ENCODE peak calls at places on chromosomes 12 and 14, in seven cellular contexts. A is activated effector memory CD4-positive, alpha-beta T cell treated with anti-CD3 and anti-CD28 coated beads, Interleukin-2, amount 50 U/mL, for 16 hours; E is NCI-H1105 treated with DMSO at 0.1 percent for 48 hours; J is cardiac fibroblast; C is NCI-H460; V is HEK293T; I is brain pericyte. T is an unnamed sample.
A peak's percentile ranks its signal among the peaks of the same experiment; 100 is the strongest.

GRCh38 chr12:121871501-121871900 is 12.8 kb upstream of the HPD start:
- DNase-seq in A (no peak), E (no peak), J (no peak), C (no peak), V (no peak), I (no peak), T (no peak)

GRCh38 chr12:27868165-27868564 is 88.1 kb upstream of the MANSC4 start:
- DNase-seq in A (no peak), E (no peak), J (peak; percentile 89), C (no peak), V (no peak), I (no peak), T (no peak)

GRCh38 chr12:9870311-9870866 is 1.2 kb upstream of the CLEC2B start:
- DNase-seq in A (no peak), E (no peak), J (peak; percentile 39), C (no peak), V (no peak), I (peak; percentile 8), T (no peak)

GRCh38 chr12:107356266-107356936 is 263.1 kb upstream of the CRY1 start:
- DNase-seq in A (no peak), E (no peak), J (peak; percentile 62), C (no peak), V (no peak), I (peak; percentile 47), T (no peak)

GRCh38 chr14:23570806-23571483 is 3.4 kb upstream of the AP1G2 start:
- DNase-seq in A (peak; percentile 56), E (no peak), J (no peak), C (no peak), V (no peak), I (no peak), T (no peak)

GRCh38 chr14:21543426-21544350 is 17.5 kb upstream of the SALL2 start:
- DNase-seq in A (no peak), E (no peak), J (no peak), C (no peak), V (no peak), I (no peak), T (no peak)

GRCh38 chr12:53225635-53226424 is 6.2 kb downstream of the RARG start:
- DNase-seq in A (no peak), E (no peak), J (no peak), C (no peak), V (no peak), I (no peak), T (no peak)

GRCh38 chr12:45299132-45299692 is 83.3 kb downstream of the ANO6 start:
- DNase-seq in A (no peak), E (peak; percentile 17), J (peak; percentile 79), C (no peak), V (no peak), I (no peak), T (no peak)

GRCh38 chr12:104816845-104817503 is 141.1 kb downstream of the SLC41A2 start:
- DNase-seq in A (no peak), E (no peak), J (no peak), C (no peak), V (no peak), I (no peak), T (no peak)

GRCh38 chr12:95829395-95829794 is 29.4 kb upstream of the SNRPF start:
- DNase-seq in A (no peak), E (no peak), J (peak; percentile 4), C (no peak), V (no peak), I (no peak), T (no peak)

GRCh38 chr12:63308701-63309100 is 157.7 kb upstream of the AVPR1A start:
- DNase-seq in A (no peak), E (no peak), J (no peak), C (no peak), V (no peak), I (peak; percentile 80), T (no peak)

GRCh38 chr14:68563256-68564131 is 229.4 kb downstream of the ZFP36L1 start:
- DNase-seq in A (no peak), E (no peak), J (peak; percentile 89), C (no peak), V (no peak), I (no peak), T (peak; percentile 62)

GRCh38 chr12:131043401-131043871 is 89.7 kb downstream of the ADGRD1 start:
- DNase-seq in A (no peak), E (no peak), J (no peak), C (no peak), V (no peak), I (no peak), T (no peak)

GRCh38 chr14:74978416-74978947 is 23.1 kb upstream of the PGF start:
- DNase-seq in A (peak; percentile 31), E (no peak), J (no peak), C (no peak), V (peak; percentile 26), I (no peak), T (no peak)

GRCh38 chr12:52191841-52192791 is at the start of gene KRT80:
- DNase-seq in A (no peak), E (peak; percentile 71), J (peak; percentile 99), C (peak; percentile 98), V (no peak), I (peak; percentile 89), T (peak; percentile 91)

GRCh38 chr12:84397279-84397678 is 515.3 kb downstream of the SLC6A15 start:
- DNase-seq in A (no peak), E (peak; percentile 23), J (peak; percentile 7), C (peak; percentile 12), V (no peak), I (no peak), T (no peak)

GRCh38 chr12:31325524-31325875 is 450 bp downstream of the SINHCAF start:
- DNase-seq in A (no peak), E (no peak), J (no peak), C (no peak), V (no peak), I (no peak), T (peak; percentile 43)

GRCh38 chr12:85963322-85963721 is 89.2 kb downstream of the NTS start:
- DNase-seq in A (no peak), E (peak; percentile 37), J (no peak), C (no peak), V (no peak), I (no peak), T (no peak)

GRCh38 chr12:12807970-12808702 is 5.0 kb upstream of the DDX47 start:
- DNase-seq in A (peak; percentile 80), E (no peak), J (peak; percentile 60), C (no peak), V (no peak), I (no peak), T (peak; percentile 65)

GRCh38 chr12:60066655-60067054 is 470.8 kb downstream of the SLC16A7 start:
- DNase-seq in A (no peak), E (no peak), J (no peak), C (no peak), V (no peak), I (no peak), T (no peak)

GRCh38 chr12:59500915-59501314 is 94.9 kb upstream of the SLC16A7 start:
- DNase-seq in A (no peak), E (no peak), J (no peak), C (no peak), V (no peak), I (no peak), T (no peak)